ENCODE peak calls at places on chromosomes 12 and 14, in seven cellular contexts. M is A673; H is stimulated activated CD4-positive, alpha-beta T cell treated with anti-CD3 and anti-CD28 coated beads, TNF-alpha, amount 100 ng/mL, for 4 hours; S is aorta; Y is effector CD4-positive, alpha-beta T cell; K is HT-29; D is activated T-helper 1 cell treated with anti-CD3 and anti-CD28 coated beads, Interleukin-2, amount 50 U/mL, for 16 hours. I is an unnamed sample.

GRCh38 chr12:93662961-93663728 is 14.0 kb upstream of the CRADD start:
- DNase-seq in M (no peak), H (no peak), K (no peak), Y (no peak), S (no peak), D (no peak), I (no peak)

GRCh38 chr12:114163766-114164165 is 197.6 kb upstream of the RBM19 start:
- DNase-seq in S (no peak), K (peak), D (no peak), H (no peak), Y (no peak), M (no peak), I (peak)

GRCh38 chr12:55822228-55822627 is 4.4 kb downstream of the ORMDL2 start:
- DNase-seq in D (no peak), K (peak), H (no peak), M (no peak), Y (no peak), S (peak), I (peak)

GRCh38 chr14:94412671-94413638 is 24.6 kb upstream of the SERPINA1 start:
- DNase-seq in D (no peak), K (no peak), Y (no peak), M (no peak), S (no peak), H (no peak), I (peak)

GRCh38 chr14:78164226-78164853 is 5.8 kb upstream of the NRXN3 start:
- DNase-seq in H (no peak), Y (no peak), D (no peak), K (peak), M (peak), S (no peak), I (peak)

GRCh38 chr12:122028601-122029560 is 7.2 kb downstream of the BCL7A start:
- DNase-seq in D (no peak), Y (no peak), K (no peak), S (no peak), H (no peak), M (no peak), I (no peak)

GRCh38 chr12:69502342-69503081 is 32.3 kb downstream of the FRS2 start:
- DNase-seq in H (no peak), Y (no peak), S (no peak), M (no peak), K (no peak), D (no peak), I (peak)

GRCh38 chr14:60327447-60328331 is 78.7 kb downstream of the PPM1A start:
- DNase-seq in S (no peak), Y (no peak), D (peak), H (no peak), K (peak), M (peak), I (peak)